ENCODE peak calls at places on chromosome 3, in five cellular contexts. R is amniotic epithelial cell; E is stimulated activated CD8-positive, alpha-beta memory T cell treated with anti-CD3 and anti-CD28 coated beads, Interleukin-15, amount 100 ng/mL, for 4 hours; H is breast epithelium; B is ureter. G is an unnamed sample.

GRCh38 chr3:109268181-109268580 is 48.1 kb downstream of the DPPA2 start:
- DNase-seq in H (no peak), B (no peak), R (peak), E (no peak), G (no peak)

GRCh38 chr3:171778493-171778892 is 31.8 kb downstream of the PLD1 start:
- DNase-seq in E (no peak), B (no peak), R (no peak), H (no peak), G (no peak)

GRCh38 chr3:105532251-105532650 is 165.5 kb downstream of the ALCAM start:
- DNase-seq in E (no peak), H (no peak), R (peak), B (no peak), G (no peak)

GRCh38 chr3:194871143-194871863 is 185.6 kb downstream of the FAM43A start:
- DNase-seq in H (peak), R (peak), B (peak), E (no peak), G (peak)

GRCh38 chr3:51508255-51508654 is 8.4 kb upstream of the DCAF1 start:
- DNase-seq in R (no peak), E (no peak), B (no peak), H (no peak), G (no peak)

GRCh38 chr3:143507735-143508580 is 340.3 kb downstream of the SLC9A9 start:
- DNase-seq in E (no peak), B (no peak), H (no peak), R (peak), G (no peak)

GRCh38 chr3:13197281-13197680 is 124.1 kb upstream of the IQSEC1 start:
- DNase-seq in H (no peak), E (no peak), R (no peak), B (no peak), G (no peak)

GRCh38 chr3:101020616-101021015 is 27.4 kb upstream of the ABI3BP start:
- DNase-seq in H (no peak), E (no peak), R (peak), B (no peak), G (no peak)

GRCh38 chr3:171446801-171447578 is 13.2 kb downstream of the TNIK start:
- DNase-seq in E (no peak), H (no peak), R (peak), B (no peak), G (no peak)

GRCh38 chr3:131849640-131850039 is 185.2 kb downstream of the CPNE4 start:
- DNase-seq in H (no peak), R (no peak), E (no peak), B (no peak), G (no peak)

GRCh38 chr3:166367947-166368533 is 530.8 kb upstream of the BCHE start:
- DNase-seq in B (no peak), E (no peak), R (no peak), H (no peak), G (no peak)

GRCh38 chr3:151483488-151483887 is 22.6 kb upstream of the IGSF10 start:
- DNase-seq in R (no peak), E (no peak), H (no peak), B (no peak), G (no peak)

GRCh38 chr3:143775401-143775970 is 72.8 kb downstream of the SLC9A9 start:
- DNase-seq in B (no peak), R (peak), E (no peak), H (no peak), G (no peak)

GRCh38 chr3:115790759-115791158 is 167.4 kb downstream of the GAP43 start:
- DNase-seq in H (no peak), E (peak), B (no peak), R (peak), G (no peak)

GRCh38 chr3:45688882-45689786 is at the start of gene SACM1L:
- DNase-seq in R (peak), H (peak), B (peak), E (peak), G (peak)

GRCh38 chr3:161420746-161421145 is 49.4 kb upstream of the SPTSSB start:
- DNase-seq in H (no peak), R (no peak), E (no peak), B (no peak), G (no peak)

GRCh38 chr3:112437146-112438022 is 61.9 kb downstream of the BTLA start:
- DNase-seq in H (no peak), R (peak), E (no peak), B (no peak), G (no peak)

GRCh38 chr3:13047296-13048165 is 25.7 kb downstream of the IQSEC1 start:
- DNase-seq in B (no peak), H (no peak), R (no peak), E (no peak), G (no peak)

GRCh38 chr3:23739536-23739935 is 66.2 kb upstream of the UBE2E1 start:
- DNase-seq in H (no peak), R (peak), B (no peak), E (no peak), G (no peak)

GRCh38 chr3:146817705-146818104 is 212.6 kb upstream of the PLSCR5 start:
- DNase-seq in B (no peak), R (peak), E (no peak), H (no peak), G (no peak)

GRCh38 chr3:38226273-38226672 is 39.3 kb upstream of the SLC22A13 start:
- DNase-seq in B (no peak), H (no peak), R (peak), E (no peak), G (no peak)

GRCh38 chr3:39707314-39707909 is 102.0 kb upstream of the MYRIP start:
- DNase-seq in H (no peak), E (no peak), B (no peak), R (peak), G (no peak)

GRCh38 chr3:10981031-10981430 is 11.5 kb upstream of the SLC6A1 start:
- DNase-seq in R (no peak), B (no peak), E (no peak), H (no peak), G (no peak)

GRCh38 chr3:150248116-150248864 is 159.8 kb upstream of the TSC22D2 start:
- DNase-seq in H (no peak), B (peak), E (no peak), R (peak), G (no peak)